ENCODE peak calls at places on chromosome 10, in six cellular contexts. One of them, this sample, is unnamed.

GRCh38 chr10:26755443-26755903 is 58.0 kb downstream of the PDSS1 start:
- DNase-seq in tibial nerve: no peak
- DNase-seq in RPMI8226: no peak
- DNase-seq in NCI-H2081: no peak
- DNase-seq in cardiac muscle cell: peak
- DNase-seq in nephron progenitor cell: no peak
- DNase-seq in this sample: no peak

GRCh38 chr10:132510174-132510611 is 27.4 kb upstream of the INPP5A start:
- DNase-seq in NCI-H2081: no peak
- DNase-seq in tibial nerve: no peak
- DNase-seq in nephron progenitor cell: no peak
- DNase-seq in cardiac muscle cell: no peak
- DNase-seq in RPMI8226: no peak
- DNase-seq in this sample: no peak

GRCh38 chr10:52568309-52568708 is 204.3 kb downstream of the MBL2 start:
- DNase-seq in nephron progenitor cell: no peak
- DNase-seq in NCI-H2081: no peak
- DNase-seq in RPMI8226: no peak
- DNase-seq in tibial nerve: no peak
- DNase-seq in cardiac muscle cell: no peak
- DNase-seq in this sample: no peak

GRCh38 chr10:110944997-110945396 is 25.6 kb downstream of the SHOC2 start:
- DNase-seq in NCI-H2081: no peak
- DNase-seq in tibial nerve: no peak
- DNase-seq in RPMI8226: no peak
- DNase-seq in cardiac muscle cell: peak
- DNase-seq in nephron progenitor cell: no peak
- DNase-seq in this sample: no peak

GRCh38 chr10:98344589-98345038 is 70.4 kb downstream of the PYROXD2 start:
- DNase-seq in cardiac muscle cell: peak
- DNase-seq in NCI-H2081: no peak
- DNase-seq in tibial nerve: peak
- DNase-seq in nephron progenitor cell: no peak
- DNase-seq in RPMI8226: no peak
- DNase-seq in this sample: no peak

GRCh38 chr10:61187601-61188000 is 243.6 kb upstream of the RHOBTB1 start:
- DNase-seq in nephron progenitor cell: no peak
- DNase-seq in NCI-H2081: no peak
- DNase-seq in RPMI8226: no peak
- DNase-seq in cardiac muscle cell: no peak
- DNase-seq in tibial nerve: no peak
- DNase-seq in this sample: no peak

GRCh38 chr10:34764347-34764991 is 50.6 kb downstream of the PARD3 start:
- DNase-seq in nephron progenitor cell: no peak
- DNase-seq in cardiac muscle cell: no peak
- DNase-seq in RPMI8226: no peak
- DNase-seq in tibial nerve: no peak
- DNase-seq in NCI-H2081: peak
- DNase-seq in this sample: no peak

GRCh38 chr10:125782661-125783060 is 7.0 kb upstream of the MMP21 start:
- DNase-seq in tibial nerve: no peak
- DNase-seq in RPMI8226: no peak
- DNase-seq in cardiac muscle cell: no peak
- DNase-seq in nephron progenitor cell: no peak
- DNase-seq in NCI-H2081: no peak
- DNase-seq in this sample: no peak

GRCh38 chr10:11017575-11018425 is at the start of gene CELF2:
- DNase-seq in RPMI8226: peak
- DNase-seq in NCI-H2081: peak
- DNase-seq in cardiac muscle cell: peak
- DNase-seq in nephron progenitor cell: peak
- DNase-seq in tibial nerve: peak
- DNase-seq in this sample: peak

GRCh38 chr10:71337219-71337625 is 18.2 kb downstream of the SLC29A3 start:
- DNase-seq in NCI-H2081: no peak
- DNase-seq in nephron progenitor cell: peak
- DNase-seq in cardiac muscle cell: no peak
- DNase-seq in tibial nerve: no peak
- DNase-seq in RPMI8226: no peak
- DNase-seq in this sample: no peak

GRCh38 chr10:132802694-132803320 is 16.9 kb upstream of the NKX6-2 start:
- DNase-seq in nephron progenitor cell: no peak
- DNase-seq in tibial nerve: no peak
- DNase-seq in cardiac muscle cell: no peak
- DNase-seq in NCI-H2081: no peak
- DNase-seq in RPMI8226: no peak
- DNase-seq in this sample: no peak

GRCh38 chr10:109977382-109977806 is 30.4 kb upstream of the ADD3 start:
- DNase-seq in RPMI8226: no peak
- DNase-seq in cardiac muscle cell: no peak
- DNase-seq in nephron progenitor cell: no peak
- DNase-seq in NCI-H2081: no peak
- DNase-seq in tibial nerve: no peak
- DNase-seq in this sample: no peak

GRCh38 chr10:91296471-91296870 is 76.0 kb downstream of the PCGF5 start:
- DNase-seq in cardiac muscle cell: peak
- DNase-seq in RPMI8226: no peak
- DNase-seq in tibial nerve: no peak
- DNase-seq in NCI-H2081: peak
- DNase-seq in nephron progenitor cell: no peak
- DNase-seq in this sample: no peak

GRCh38 chr10:14304029-14304428 is 26.7 kb downstream of the FRMD4A start:
- DNase-seq in nephron progenitor cell: no peak
- DNase-seq in tibial nerve: no peak
- DNase-seq in RPMI8226: no peak
- DNase-seq in cardiac muscle cell: no peak
- DNase-seq in NCI-H2081: no peak
- DNase-seq in this sample: no peak

GRCh38 chr10:87559392-87559791 is 54.7 kb downstream of the MINPP1 start:
- DNase-seq in RPMI8226: no peak
- DNase-seq in cardiac muscle cell: no peak
- DNase-seq in NCI-H2081: no peak
- DNase-seq in tibial nerve: no peak
- DNase-seq in nephron progenitor cell: no peak
- DNase-seq in this sample: no peak

GRCh38 chr10:34816067-34817002 is 1.2 kb upstream of the PARD3 start:
- DNase-seq in cardiac muscle cell: peak
- DNase-seq in NCI-H2081: no peak
- DNase-seq in RPMI8226: peak
- DNase-seq in tibial nerve: no peak
- DNase-seq in nephron progenitor cell: peak
- DNase-seq in this sample: no peak

GRCh38 chr10:17021661-17022060 is 108.0 kb downstream of the CUBN start:
- DNase-seq in nephron progenitor cell: no peak
- DNase-seq in cardiac muscle cell: no peak
- DNase-seq in tibial nerve: no peak
- DNase-seq in RPMI8226: no peak
- DNase-seq in NCI-H2081: peak
- DNase-seq in this sample: no peak

GRCh38 chr10:90738885-90739284 is 119.0 kb downstream of the HTR7 start:
- DNase-seq in cardiac muscle cell: peak
- DNase-seq in nephron progenitor cell: no peak
- DNase-seq in tibial nerve: no peak
- DNase-seq in NCI-H2081: no peak
- DNase-seq in RPMI8226: no peak
- DNase-seq in this sample: no peak

GRCh38 chr10:65846949-65847348 is 1078.9 kb upstream of the LRRTM3 start:
- DNase-seq in nephron progenitor cell: no peak
- DNase-seq in NCI-H2081: no peak
- DNase-seq in cardiac muscle cell: no peak
- DNase-seq in RPMI8226: no peak
- DNase-seq in tibial nerve: no peak
- DNase-seq in this sample: no peak

GRCh38 chr10:61410353-61410752 is 42.8 kb downstream of the TMEM26 start:
- DNase-seq in nephron progenitor cell: no peak
- DNase-seq in NCI-H2081: no peak
- DNase-seq in cardiac muscle cell: no peak
- DNase-seq in RPMI8226: peak
- DNase-seq in tibial nerve: no peak
- DNase-seq in this sample: no peak

GRCh38 chr10:3636356-3637181 is 148.4 kb downstream of the KLF6 start:
- DNase-seq in tibial nerve: no peak
- DNase-seq in nephron progenitor cell: no peak
- DNase-seq in RPMI8226: peak
- DNase-seq in cardiac muscle cell: no peak
- DNase-seq in NCI-H2081: peak
- DNase-seq in this sample: peak

GRCh38 chr10:6300106-6300783 is 97.5 kb downstream of the PFKFB3 start:
- DNase-seq in NCI-H2081: no peak
- DNase-seq in tibial nerve: peak
- DNase-seq in nephron progenitor cell: no peak
- DNase-seq in cardiac muscle cell: peak
- DNase-seq in RPMI8226: peak
- DNase-seq in this sample: peak

GRCh38 chr10:117137031-117137910 is 799 bp downstream of the VAX1 start:
- DNase-seq in NCI-H2081: peak
- DNase-seq in tibial nerve: no peak
- DNase-seq in nephron progenitor cell: peak
- DNase-seq in cardiac muscle cell: peak
- DNase-seq in RPMI8226: peak
- DNase-seq in this sample: peak

GRCh38 chr10:680146-680545 is 9.3 kb downstream of the DIP2C start:
- DNase-seq in tibial nerve: no peak
- DNase-seq in NCI-H2081: peak
- DNase-seq in cardiac muscle cell: no peak
- DNase-seq in nephron progenitor cell: no peak
- DNase-seq in RPMI8226: peak
- DNase-seq in this sample: no peak

GRCh38 chr10:7121154-7121797 is 289.6 kb downstream of the SFMBT2 start:
- DNase-seq in tibial nerve: peak
- DNase-seq in RPMI8226: peak
- DNase-seq in cardiac muscle cell: peak
- DNase-seq in nephron progenitor cell: peak
- DNase-seq in NCI-H2081: peak
- DNase-seq in this sample: no peak

This sample was measured in foreskin keratinocyte.